ENCODE peak calls at places on chromosomes 3 and 15, in four cellular contexts. G is SK-N-SH, I is HepG2, N is K562. Z is an unnamed sample.

GRCh38 chr3:53464424-53464823 is 30.0 kb upstream of the CACNA1D start:
- DNase-seq in G (no peak), I (peak; percentile 29), N (no peak), Z (peak; percentile 18)

GRCh38 chr3:189508784-189509489 is 122.3 kb upstream of the TP63 start:
- DNase-seq in G (no peak), I (no peak), N (no peak), Z (no peak)

GRCh38 chr15:38028869-38029268 is 94.4 kb downstream of the TMCO5A start:
- DNase-seq in G (no peak), I (no peak), N (no peak), Z (no peak)

GRCh38 chr3:10142707-10143560 is 1.4 kb downstream of the VHL start:
- DNase-seq in G (peak; percentile 24), I (no peak), N (peak; percentile 68), Z (no peak)

GRCh38 chr15:74013374-74013893 is 18.9 kb downstream of the PML start:
- DNase-seq in G (no peak), I (no peak), N (no peak), Z (no peak)

GRCh38 chr3:155435821-155436220 is 142.3 kb upstream of the STRIT1 start:
- DNase-seq in G (no peak), I (no peak), N (no peak), Z (no peak)

GRCh38 chr3:126194713-126195305 is 14.4 kb upstream of the ALDH1L1 start:
- DNase-seq in G (no peak), I (no peak), N (no peak), Z (no peak)

GRCh38 chr15:29822100-29822684 is at the start of gene TJP1:
- DNase-seq in G (peak; percentile 95), I (peak; percentile 39), N (peak; percentile 83), Z (no peak)

GRCh38 chr3:155495387-155495786 is 201.9 kb upstream of the STRIT1 start:
- DNase-seq in G (no peak), I (no peak), N (no peak), Z (no peak)

GRCh38 chr3:119604878-119605277 is 7.2 kb downstream of the PLA1A start:
- DNase-seq in G (no peak), I (no peak), N (no peak), Z (no peak)

GRCh38 chr3:108590443-108590842 is 921 bp downstream of the DZIP3 start:
- DNase-seq in G (peak; percentile 2), I (peak; percentile 1), N (no peak), Z (no peak)

GRCh38 chr3:50336452-50337174 is 4.0 kb downstream of the RASSF1 start:
- DNase-seq in G (no peak), I (no peak), N (no peak), Z (no peak)

GRCh38 chr15:67997996-67998395 is 56.1 kb upstream of the PIAS1 start:
- DNase-seq in G (no peak), I (no peak), N (peak; percentile 49), Z (no peak)

GRCh38 chr3:183477801-183478456 is 49.5 kb upstream of the MCF2L2 start:
- DNase-seq in G (no peak), I (no peak), N (peak; percentile 61), Z (no peak)

GRCh38 chr3:149641011-149641728 is 16.7 kb downstream of the WWTR1 start:
- DNase-seq in G (no peak), I (peak; percentile 64), N (no peak), Z (no peak)

GRCh38 chr15:46589088-46589487 is 954.3 kb downstream of the SQOR start:
- DNase-seq in G (no peak), I (no peak), N (no peak), Z (no peak)

GRCh38 chr3:134753999-134754742 is 40.9 kb upstream of the EPHB1 start:
- DNase-seq in G (no peak), I (no peak), N (no peak), Z (no peak)

GRCh38 chr15:36363335-36363734 is 216.1 kb upstream of the CDIN1 start:
- DNase-seq in G (no peak), I (no peak), N (no peak), Z (peak; percentile 33)

DNA sequence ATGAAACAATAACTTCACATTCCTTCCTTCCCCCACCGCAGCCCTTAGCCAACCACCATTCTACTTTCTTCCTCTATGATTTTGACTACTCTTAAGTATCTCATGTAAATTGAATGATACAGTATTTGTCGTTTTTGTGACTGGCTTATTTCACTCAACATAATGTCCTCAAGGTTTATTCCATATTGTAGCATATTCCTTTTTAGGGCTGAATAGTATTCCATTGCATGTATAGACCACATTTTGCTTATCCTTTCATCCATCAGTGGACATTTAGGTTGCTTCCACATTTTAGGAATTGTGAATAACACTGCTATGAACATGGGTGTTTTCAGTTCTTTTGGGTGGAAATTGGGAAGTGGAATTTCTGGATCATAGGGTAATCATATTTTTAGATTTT is 106.1 kb downstream of the THSD4 start:
- DNase-seq in G (no peak), I (no peak), N (no peak), Z (no peak)
- TF ChIP-seq ELF1 in G (no peak), I (no peak), N (no peak), Z (no peak)

GRCh38 chr15:41443275-41443674 is 26.4 kb downstream of the RTF1 start:
- DNase-seq in G (no peak), I (peak; percentile 25), N (no peak), Z (no peak)
- TF ChIP-seq ELF1 in G (no peak), I (no peak), N (no peak), Z (no peak)

GRCh38 chr3:33209357-33209756 is 9.3 kb downstream of the SUSD5 start:
- DNase-seq in G (no peak), I (no peak), N (no peak), Z (no peak)

GRCh38 chr3:33215739-33216138 is 2.9 kb downstream of the SUSD5 start:
- DNase-seq in G (no peak), I (no peak), N (no peak), Z (no peak)

GRCh38 chr3:33211444-33211843 is 7.2 kb downstream of the SUSD5 start:
- DNase-seq in G (no peak), I (no peak), N (no peak), Z (peak; percentile 31)

GRCh38 chr3:33218072-33218445 is 551 bp downstream of the SUSD5 start:
- DNase-seq in G (no peak), I (no peak), N (no peak), Z (no peak)

DNA sequence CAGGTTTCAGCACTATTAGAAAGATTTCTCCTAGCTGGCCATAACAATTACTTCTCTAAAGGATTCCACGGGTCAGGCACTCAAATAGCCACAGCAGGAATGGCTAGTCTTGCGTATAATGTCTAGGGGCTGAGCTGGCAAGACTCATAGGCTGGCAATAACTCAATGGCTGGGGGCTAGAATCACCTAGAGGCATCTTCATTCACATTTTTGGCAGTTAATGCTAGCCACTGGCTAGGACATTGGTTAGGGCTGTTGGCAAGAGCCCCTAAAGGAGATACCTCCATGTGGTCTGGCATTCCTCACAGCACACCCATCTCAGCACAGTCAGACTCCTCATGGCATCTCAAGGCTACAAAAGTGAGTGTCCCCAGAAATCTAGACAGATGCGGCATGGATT is 6.2 kb downstream of the SUSD5 start:
- DNase-seq in G (no peak), I (no peak), N (no peak), Z (no peak)
- TF ChIP-seq ELF1 in G (no peak), I (no peak), N (no peak), Z (no peak)

GRCh38 chr15:42367041-42367440 is 7.7 kb downstream of the CAPN3 start:
- DNase-seq in G (no peak), I (no peak), N (no peak), Z (no peak)
- TF ChIP-seq ELF1 in G (no peak), I (no peak), N (no peak), Z (no peak)

Z was measured in HCT116.